ENCODE peak calls at places on chromosomes 1 and 21, in seven cellular contexts. H, P, K, N, R, Z and T are unnamed samples.

GRCh38 chr1:168488153-168488552 is 55.6 kb downstream of the XCL2 start:
- DNase-seq in P (peak), R (peak), Z (no peak), N (peak), H (no peak), K (peak), T (no peak)

GRCh38 chr21:37700641-37701202 is 215.5 kb downstream of the KCNJ6 start:
- DNase-seq in H (no peak), Z (no peak), K (peak), R (peak), P (peak), N (peak), T (peak)

GRCh38 chr1:160040481-160040880 is 8.7 kb upstream of the PIGM start:
- DNase-seq in K (no peak), P (no peak), H (no peak), N (peak), R (no peak), Z (no peak), T (no peak)

GRCh38 chr1:58575831-58576726 is 973 bp downstream of the TACSTD2 start:
- DNase-seq in N (no peak), P (no peak), Z (no peak), R (no peak), K (no peak), H (no peak), T (no peak)

GRCh38 chr1:61284226-61284854 is 202.0 kb downstream of the NFIA start:
- DNase-seq in R (no peak), N (no peak), P (no peak), Z (no peak), H (no peak), K (no peak), T (no peak)

GRCh38 chr1:53140451-53140850 is 2.0 kb downstream of the SLC1A7 start:
- DNase-seq in N (no peak), H (no peak), R (no peak), P (no peak), K (no peak), Z (no peak), T (no peak)

GRCh38 chr1:16072616-16073484 is 601 bp downstream of the FAM131C start:
- DNase-seq in Z (no peak), H (no peak), P (peak), K (no peak), R (no peak), N (no peak), T (no peak)

GRCh38 chr1:202643397-202644218 is 66.6 kb downstream of the SYT2 start:
- DNase-seq in P (peak), K (no peak), Z (no peak), H (peak), N (no peak), R (no peak), T (no peak)

GRCh38 chr21:37631319-37632117 is 264.9 kb downstream of the DYRK1A start:
- DNase-seq in R (no peak), H (no peak), N (no peak), K (peak), P (no peak), Z (no peak), T (no peak)

GRCh38 chr1:246608616-246609376 is 42.5 kb downstream of the CNST start:
- DNase-seq in K (peak), N (peak), H (no peak), R (no peak), Z (peak), P (peak), T (no peak)

GRCh38 chr1:159171254-159171687 is at the start of gene CADM3:
- DNase-seq in N (peak), K (no peak), P (peak), Z (no peak), H (peak), R (no peak), T (no peak)

GRCh38 chr1:119475866-119476439 is 31.1 kb upstream of the HSD3B1 start:
- DNase-seq in Z (no peak), N (peak), P (peak), R (no peak), H (no peak), K (no peak), T (no peak)

GRCh38 chr1:17119076-17119743 is at the start of gene PADI2:
- DNase-seq in N (peak), P (peak), K (peak), Z (peak), R (no peak), H (peak), T (no peak)

GRCh38 chr1:115980998-115981993 is 5.0 kb downstream of the SLC22A15 start:
- DNase-seq in P (peak), N (peak), R (peak), K (peak), H (no peak), Z (peak), T (no peak)

GRCh38 chr1:7655354-7655753 is 115.7 kb upstream of the VAMP3 start:
- DNase-seq in P (no peak), K (no peak), H (no peak), N (no peak), R (no peak), Z (no peak), T (no peak)

GRCh38 chr1:208430220-208430619 is 186.0 kb upstream of the PLXNA2 start:
- DNase-seq in K (no peak), R (no peak), N (no peak), P (no peak), Z (no peak), H (no peak), T (no peak)

GRCh38 chr1:18901952-18902522 is 318 bp downstream of the ALDH4A1 start:
- DNase-seq in P (peak), K (no peak), R (no peak), N (no peak), Z (no peak), H (no peak), T (no peak)

GRCh38 chr1:119139393-119139792 is 1.1 kb downstream of the WARS2 start:
- DNase-seq in H (no peak), Z (no peak), K (no peak), N (no peak), R (no peak), P (peak), T (no peak)